ENCODE peak calls at places on chromosomes 5 and 9, in seven cellular contexts. O, W, S, B, L, J and Z are unnamed samples.

GRCh38 chr9:127572961-127573727 is 38.9 kb upstream of the STXBP1 start:
- DNase-seq in S (no peak), L (no peak), B (no peak), J (peak; percentile 85), O (no peak), W (no peak), Z (no peak)

GRCh38 chr5:95530441-95530840 is 24.3 kb downstream of the SKIC3 start:
- DNase-seq in L (no peak), J (peak; percentile 95), W (peak; percentile 70), S (no peak), B (no peak), O (no peak), Z (no peak)

GRCh38 chr9:4297151-4297794 is 2.6 kb downstream of the GLIS3 start:
- DNase-seq in B (peak; percentile 74), O (peak; percentile 84), J (peak; percentile 87), S (peak; percentile 37), L (peak; percentile 74), W (peak; percentile 84), Z (peak; percentile 86)

GRCh38 chr5:27008604-27009564 is 29.5 kb downstream of the CDH9 start:
- DNase-seq in W (no peak), B (no peak), J (no peak), L (no peak), S (no peak), O (no peak), Z (no peak)

GRCh38 chr9:70411930-70412677 is 2.4 kb downstream of the KLF9 start:
- DNase-seq in S (no peak), B (peak; percentile 78), J (peak; percentile 71), L (peak; percentile 85), O (peak; percentile 75), W (peak; percentile 84), Z (peak; percentile 88)

GRCh38 chr5:53991942-53992341 is 318.4 kb downstream of the ARL15 start:
- DNase-seq in J (no peak), B (no peak), W (no peak), S (no peak), O (no peak), L (no peak), Z (no peak)

GRCh38 chr5:58933891-58934628 is 351.2 kb downstream of the RAB3C start:
- DNase-seq in W (peak; percentile 5), B (no peak), L (no peak), J (no peak), O (no peak), S (no peak), Z (no peak)

GRCh38 chr9:17063535-17064135 is 71.2 kb upstream of the CNTLN start:
- DNase-seq in O (peak; percentile 42), L (no peak), J (peak; percentile 64), S (peak; percentile 68), W (peak; percentile 31), B (no peak), Z (no peak)

GRCh38 chr5:80124111-80124510 is 89.0 kb downstream of the THBS4 start:
- DNase-seq in J (no peak), B (no peak), O (no peak), L (no peak), W (no peak), S (no peak), Z (no peak)

GRCh38 chr5:67380431-67380830 is 183.8 kb upstream of the CD180 start:
- DNase-seq in S (no peak), W (no peak), L (no peak), B (no peak), O (no peak), J (no peak), Z (no peak)

GRCh38 chr9:87193925-87194380 is 246.6 kb upstream of the GAS1 start:
- DNase-seq in S (peak; percentile 36), L (no peak), O (no peak), W (peak; percentile 55), J (peak; percentile 94), B (no peak), Z (no peak)

GRCh38 chr9:124257865-124258764 is at the start of gene NEK6:
- DNase-seq in L (no peak), B (peak; percentile 53), J (peak; percentile 84), S (peak; percentile 63), O (no peak), W (peak; percentile 47), Z (peak; percentile 85)

GRCh38 chr5:173232499-173233346 is 2.3 kb downstream of the NKX2-5 start:
- DNase-seq in L (no peak), O (peak; percentile 57), S (peak; percentile 62), W (no peak), J (no peak), B (no peak), Z (no peak)

GRCh38 chr5:98827161-98827560 is 53.7 kb downstream of the RGMB start:
- DNase-seq in W (peak; percentile 20), S (peak; percentile 51), B (no peak), O (no peak), L (no peak), J (peak; percentile 62), Z (no peak)

GRCh38 chr5:64532212-64532611 is 26.4 kb downstream of the RGS7BP start:
- DNase-seq in S (no peak), W (no peak), B (no peak), J (no peak), L (no peak), O (no peak), Z (no peak)

GRCh38 chr9:98654247-98654646 is 54.5 kb downstream of the GABBR2 start:
- DNase-seq in B (no peak), O (no peak), L (no peak), S (no peak), W (no peak), J (peak; percentile 77), Z (no peak)

GRCh38 chr5:71587709-71588532 is 781 bp downstream of the MCCC2 start:
- DNase-seq in W (no peak), S (no peak), O (no peak), J (no peak), L (no peak), B (no peak), Z (no peak)

GRCh38 chr5:57209316-57210040 is 35.6 kb downstream of the GPBP1 start:
- DNase-seq in O (no peak), J (peak; percentile 28), B (no peak), W (peak; percentile 73), S (no peak), L (no peak), Z (no peak)
- H3K27ac ChIP-seq in O (no peak overlapping the region), J (no peak overlapping the region), B (no peak overlapping the region), W (no peak overlapping the region), S (no peak overlapping the region), L (no peak overlapping the region), Z (no peak overlapping the region)

DNA sequence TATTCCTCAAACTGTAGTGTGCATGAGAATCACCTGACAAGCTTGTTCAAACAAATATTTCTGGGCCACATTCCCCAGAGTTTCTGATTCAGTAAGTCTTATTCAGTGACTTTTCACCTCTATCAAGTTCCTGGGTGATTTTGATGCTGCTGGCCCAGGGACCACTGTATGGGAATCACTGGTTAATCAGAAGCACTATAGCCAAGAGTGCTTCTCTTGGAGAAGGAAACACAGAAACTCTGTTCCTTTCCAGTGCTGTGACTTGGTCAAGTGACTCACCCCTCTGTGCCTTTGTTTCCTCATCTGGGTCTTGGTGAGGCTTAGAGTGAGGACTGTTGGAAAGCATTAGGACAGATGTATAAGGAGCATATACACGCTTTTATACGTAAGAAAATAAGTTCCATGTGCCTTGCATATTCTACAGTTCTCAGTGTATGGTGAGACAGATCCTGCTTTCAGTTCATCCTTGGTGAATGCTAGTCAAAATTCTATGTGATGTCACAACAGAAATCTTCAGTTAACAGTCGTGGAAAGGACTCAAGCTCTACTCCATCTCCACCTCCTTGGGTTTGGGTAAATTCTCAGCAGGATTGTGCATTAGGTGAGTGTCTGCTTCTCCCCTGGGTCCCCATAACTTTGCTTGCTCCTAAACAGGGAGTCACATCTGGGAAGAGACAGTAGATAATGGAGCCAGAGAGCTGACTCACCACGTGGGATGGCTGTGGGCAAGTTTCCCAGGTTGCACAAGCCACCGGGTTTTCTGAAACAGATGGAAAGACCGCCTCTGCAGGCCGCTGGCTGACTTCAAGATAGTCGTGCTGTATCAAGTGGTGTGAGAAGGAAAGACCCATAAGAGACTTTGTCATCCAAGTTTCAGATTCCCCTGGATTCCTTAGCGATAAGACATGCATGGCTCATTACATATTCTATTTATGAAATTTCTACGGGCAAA is 117.0 kb downstream of the NXNL2 start:
- DNase-seq in W (peak; percentile 98), O (no peak), S (no peak), B (peak; percentile 87), J (peak; percentile 99), L (peak; percentile 85), Z (no peak)
- TF ChIP-seq CTCF in W (peak; percentile 51), O (no peak), S (peak; percentile 52), B (peak; percentile 4), J (peak; percentile 54), L (no peak), Z (no peak)

GRCh38 chr9:77903666-77904248 is 127.9 kb downstream of the GNAQ start:
- DNase-seq in W (no peak), O (no peak), B (no peak), L (no peak), S (no peak), J (no peak), Z (no peak)
- H3K4me1 ChIP-seq in W (peaks cover 29% of the 10 kb centered on the region), O (no peaks in the 10 kb centered on the region), B (peaks cover 12% of the 10 kb centered on the region), L (peaks cover 17% of the 10 kb centered on the region), S (peaks cover 12% of the 10 kb centered on the region), J (peaks cover 11% of the 10 kb centered on the region), Z (peaks cover 7% of the 10 kb centered on the region)

GRCh38 chr9:111527347-111527746 is 2.4 kb downstream of the ZNF483 start:
- DNase-seq in O (no peak), W (peak; percentile 15), S (no peak), J (no peak), L (no peak), B (no peak), Z (no peak)

GRCh38 chr9:111529787-111530186 is 4.8 kb downstream of the ZNF483 start:
- DNase-seq in O (peak; percentile 87), B (no peak), L (no peak), W (no peak), S (no peak), J (no peak), Z (no peak)

GRCh38 chr9:111524731-111525055 is 286 bp upstream of the ZNF483 start:
- DNase-seq in L (no peak), O (no peak), W (no peak), J (no peak), S (no peak), B (no peak), Z (no peak)

DNA sequence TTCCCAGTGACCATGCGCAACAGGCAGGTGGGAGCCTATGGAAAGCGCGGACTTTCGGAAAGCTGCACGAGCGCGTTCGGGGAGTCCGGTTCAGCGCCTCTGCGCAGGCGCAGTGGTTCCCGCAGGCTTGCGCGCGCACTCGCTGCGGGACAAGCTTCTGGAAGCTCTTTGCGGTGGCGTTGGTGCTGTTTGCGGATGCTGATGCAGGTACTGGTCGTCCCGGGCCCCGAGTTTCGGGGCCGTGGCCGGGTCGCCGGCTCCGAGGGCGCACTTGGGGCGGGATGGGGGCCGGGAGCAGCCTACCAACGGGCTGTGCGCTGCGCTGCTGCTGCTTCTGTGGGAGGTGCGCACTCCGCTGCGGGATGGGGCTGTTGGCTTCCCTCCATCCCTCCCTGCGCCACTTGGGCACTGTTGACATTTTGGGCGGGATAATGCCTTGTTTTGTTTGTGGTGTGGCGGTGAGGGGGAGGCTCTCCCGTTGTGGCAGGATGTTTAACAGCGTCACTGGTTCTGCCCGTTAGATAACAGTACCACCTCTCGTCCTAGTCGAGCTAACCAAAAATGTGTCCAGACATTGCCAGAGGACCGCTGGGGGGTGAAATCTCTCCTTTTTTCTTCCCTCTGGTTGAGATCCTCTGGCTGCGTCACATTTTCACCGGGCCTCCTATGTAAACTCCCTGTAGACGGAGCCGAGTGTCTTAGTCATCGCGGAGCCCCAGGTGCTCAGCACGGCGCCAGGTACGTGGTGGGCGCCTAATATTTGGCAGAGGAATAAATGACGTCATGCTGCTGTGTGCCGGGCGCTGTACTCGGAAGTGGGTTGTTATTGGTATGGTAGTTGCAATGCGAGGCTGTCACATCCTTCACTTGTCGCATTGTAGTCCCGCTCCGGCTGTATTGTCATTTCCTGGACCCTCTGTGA is at the start of gene ZNF483:
- DNase-seq in S (peak; percentile 91), O (peak; percentile 93), L (peak; percentile 73), J (peak; percentile 75), W (peak; percentile 85), B (peak; percentile 75), Z (peak; percentile 90)
- H3K27ac ChIP-seq in S (no peak within 1 kb of the TSS), O (no peak within 1 kb of the TSS), L (peak within 1 kb of the TSS; percentile 51), J (no peak within 1 kb of the TSS), W (peak within 1 kb of the TSS; percentile 56), B (no peak within 1 kb of the TSS), Z (peak within 1 kb of the TSS; percentile 42)